ENCODE peak calls at places on chromosome 22, in nine cellular contexts. X is astrocyte of the cerebellum, G is heart left ventricle, Q is fibroblast of villous mesenchyme, Z is GM10248, Y is hepatocyte, J is fibroblast of pulmonary artery, U is spleen, N is tibial nerve. L is an unnamed sample.

GRCh38 chr22:35314161-35314942 is 14.7 kb downstream of the TOM1 start:
- DNase-seq in X (no peak), G (no peak), Q (no peak), Z (no peak), Y (no peak), J (no peak), U (peak), N (no peak), L (no peak)

GRCh38 chr22:36443198-36443770 is 38.2 kb downstream of the TXN2 start:
- DNase-seq in X (no peak), G (no peak), Q (peak), Z (no peak), Y (no peak), J (no peak), U (no peak), N (no peak), L (no peak)

GRCh38 chr22:48104102-48104738 is 1341.8 kb downstream of the TBC1D22A start:
- DNase-seq in X (no peak), G (no peak), Q (no peak), Z (peak), Y (no peak), J (no peak), U (no peak), N (no peak), L (no peak)

GRCh38 chr22:25148149-25148691 is 51.4 kb upstream of the CRYBB3 start:
- DNase-seq in X (no peak), G (no peak), Q (no peak), Z (no peak), Y (peak), J (no peak), U (no peak), N (no peak), L (no peak)

GRCh38 chr22:45473626-45474237 is 29.0 kb upstream of the FBLN1 start:
- DNase-seq in X (no peak), G (peak), Q (peak), Z (no peak), Y (no peak), J (no peak), U (peak), N (no peak), L (no peak)

GRCh38 chr22:49532831-49533802 is 294.6 kb downstream of the BRD1 start:
- DNase-seq in X (no peak), G (no peak), Q (no peak), Z (no peak), Y (peak), J (no peak), U (peak), N (no peak), L (no peak)

GRCh38 chr22:27461470-27461869 is 340.1 kb downstream of the MN1 start:
- DNase-seq in X (peak), G (no peak), Q (peak), Z (no peak), Y (no peak), J (peak), U (no peak), N (no peak), L (no peak)

GRCh38 chr22:36391648-36392047 is 3.9 kb upstream of the MYH9 start:
- DNase-seq in X (no peak), G (no peak), Q (no peak), Z (no peak), Y (no peak), J (no peak), U (no peak), N (no peak), L (no peak)

GRCh38 chr22:49170053-49170452 is 657.6 kb downstream of the BRD1 start:
- DNase-seq in X (no peak), G (no peak), Q (no peak), Z (no peak), Y (no peak), J (no peak), U (no peak), N (no peak), L (no peak)

GRCh38 chr22:26887456-26887855 is 230.1 kb downstream of the MIAT start:
- DNase-seq in X (peak), G (no peak), Q (peak), Z (no peak), Y (peak), J (peak), U (no peak), N (no peak), L (no peak)

GRCh38 chr22:50189849-50190181 is 4.1 kb downstream of the TRABD start:
- DNase-seq in X (no peak), G (no peak), Q (peak), Z (no peak), Y (no peak), J (no peak), U (peak), N (no peak), L (no peak)

GRCh38 chr22:36565686-36566085 is 36.7 kb upstream of the EIF3D start:
- DNase-seq in X (no peak), G (no peak), Q (no peak), Z (no peak), Y (no peak), J (no peak), U (no peak), N (no peak), L (no peak)

GRCh38 chr22:20569059-20570058 is 61.9 kb downstream of the MED15 start:
- DNase-seq in X (peak), G (no peak), Q (peak), Z (no peak), Y (peak), J (peak), U (peak), N (peak), L (peak)

GRCh38 chr22:24588370-24588755 is 4.5 kb downstream of the LRRC75B start:
- DNase-seq in X (no peak), G (no peak), Q (no peak), Z (no peak), Y (no peak), J (no peak), U (no peak), N (peak), L (no peak)

GRCh38 chr22:21657361-21658118 is 8.3 kb upstream of the PPIL2 start:
- DNase-seq in X (no peak), G (peak), Q (peak), Z (peak), Y (peak), J (peak), U (peak), N (no peak), L (no peak)

GRCh38 chr22:25039754-25040153 is 87.2 kb downstream of the KIAA1671 start:
- DNase-seq in X (no peak), G (no peak), Q (no peak), Z (no peak), Y (no peak), J (no peak), U (no peak), N (no peak), L (no peak)

GRCh38 chr22:41048791-41049717 is 43.3 kb upstream of the EP300 start:
- DNase-seq in X (peak), G (peak), Q (peak), Z (no peak), Y (peak), J (peak), U (peak), N (peak), L (no peak)

GRCh38 chr22:28232231-28232630 is 313.2 kb upstream of the PITPNB start:
- DNase-seq in X (no peak), G (no peak), Q (no peak), Z (no peak), Y (no peak), J (no peak), U (no peak), N (no peak), L (no peak)

GRCh38 chr22:19067696-19068348 is 54.4 kb downstream of the DGCR2 start:
- DNase-seq in X (no peak), G (no peak), Q (no peak), Z (no peak), Y (no peak), J (no peak), U (no peak), N (no peak), L (no peak)

GRCh38 chr22:19637405-19638281 is 76.7 kb upstream of the SEPTIN5 start:
- DNase-seq in X (no peak), G (no peak), Q (no peak), Z (no peak), Y (no peak), J (no peak), U (no peak), N (no peak), L (no peak)

GRCh38 chr22:20494978-20495860 is at the start of gene KLHL22:
- DNase-seq in X (no peak), G (peak), Q (peak), Z (no peak), Y (peak), J (no peak), U (no peak), N (no peak), L (no peak)

GRCh38 chr22:45448431-45448830 is 34.9 kb downstream of the RIBC2 start:
- DNase-seq in X (no peak), G (peak), Q (no peak), Z (no peak), Y (no peak), J (peak), U (no peak), N (peak), L (no peak)

GRCh38 chr22:26658671-26659478 is 1.5 kb downstream of the MIAT start:
- DNase-seq in X (peak), G (no peak), Q (peak), Z (peak), Y (peak), J (peak), U (peak), N (no peak), L (peak)

GRCh38 chr22:47094861-47095330 is 332.4 kb downstream of the TBC1D22A start:
- DNase-seq in X (no peak), G (no peak), Q (peak), Z (no peak), Y (no peak), J (no peak), U (no peak), N (no peak), L (no peak)

GRCh38 chr22:48104786-48105185 is 1342.3 kb downstream of the TBC1D22A start:
- DNase-seq in X (no peak), G (no peak), Q (no peak), Z (no peak), Y (no peak), J (no peak), U (no peak), N (no peak), L (no peak)

GRCh38 chr22:36315325-36315724 is 62.4 kb downstream of the APOL1 start:
- DNase-seq in X (no peak), G (no peak), Q (no peak), Z (no peak), Y (no peak), J (no peak), U (no peak), N (no peak), L (no peak)

GRCh38 chr22:45612451-45612901 is 59.2 kb upstream of the ATXN10 start:
- DNase-seq in X (peak), G (peak), Q (peak), Z (no peak), Y (no peak), J (peak), U (no peak), N (peak), L (no peak)

GRCh38 chr22:46402505-46402904 is 67.0 kb downstream of the TRMU start:
- DNase-seq in X (no peak), G (no peak), Q (no peak), Z (no peak), Y (no peak), J (no peak), U (no peak), N (no peak), L (no peak)

GRCh38 chr22:31537019-31537535 is 40.7 kb downstream of the SFI1 start:
- DNase-seq in X (no peak), G (no peak), Q (no peak), Z (peak), Y (peak), J (peak), U (no peak), N (no peak), L (no peak)

DNA sequence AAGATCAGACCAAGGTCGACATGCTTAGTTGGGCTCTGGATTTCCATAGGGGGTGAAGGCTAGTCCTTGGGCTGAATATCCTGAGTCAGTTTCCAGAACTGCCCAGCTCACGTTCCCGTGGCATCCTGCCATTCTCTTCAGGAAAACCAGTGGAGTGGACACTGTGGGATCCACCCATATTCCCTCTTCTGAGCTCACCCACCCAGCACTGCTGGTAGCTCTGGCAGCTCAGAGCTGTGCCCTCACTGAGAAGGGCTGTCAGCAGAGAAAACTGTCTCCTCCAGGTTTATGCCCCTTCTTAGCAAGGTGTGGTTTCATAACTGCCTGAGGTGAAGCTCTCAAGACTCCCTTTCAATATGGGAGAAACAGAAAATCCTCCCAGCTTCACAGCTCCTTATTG is 111.7 kb downstream of the GGTLC2 start:
- DNase-seq in X (no peak), G (no peak), Q (no peak), Z (no peak), Y (no peak), J (no peak), U (no peak), N (no peak), L (no peak)
- TF ChIP-seq CTCF in X (no peak), G (no peak), Q (no peak), Z (no peak), Y (no peak), J (no peak), U (no peak), N (no peak), L (no peak)

DNA sequence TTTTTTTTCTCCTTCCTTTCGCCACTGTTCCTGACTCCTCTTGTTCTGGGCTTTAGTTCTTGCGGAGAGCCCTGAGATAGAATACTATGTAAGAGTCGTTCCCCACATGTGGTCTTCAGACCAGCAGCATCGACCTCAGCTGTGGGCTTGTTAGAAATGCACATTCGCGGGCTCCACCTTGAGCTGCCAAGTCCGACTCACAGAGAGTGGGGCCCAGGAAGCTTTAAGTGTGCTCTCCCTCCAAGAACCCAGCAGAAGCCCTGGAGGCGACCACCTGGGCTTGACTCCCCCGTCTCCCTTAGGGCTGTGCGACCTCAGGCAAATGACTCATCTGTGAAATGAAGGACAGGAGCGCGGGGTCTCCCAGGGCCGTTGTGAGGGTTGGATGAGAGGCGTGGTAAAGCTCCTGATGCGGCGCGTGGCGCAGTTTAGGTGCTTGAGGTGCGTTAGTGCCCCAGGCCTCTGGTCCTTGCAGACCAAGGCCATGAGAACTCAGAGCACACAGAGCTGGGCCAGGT is 18.8 kb downstream of the SAMM50 start:
- DNase-seq in X (no peak), G (no peak), Q (no peak), Z (no peak), Y (no peak), J (no peak), U (peak), N (no peak), L (no peak)
- TF ChIP-seq CTCF in X (no peak), G (no peak), Q (no peak), Z (no peak), Y (no peak), J (no peak), U (no peak), N (no peak), L (no peak)

GRCh38 chr22:17131686-17132085 is 10.5 kb upstream of the TMEM121B start:
- DNase-seq in X (no peak), G (no peak), Q (no peak), Z (no peak), Y (no peak), J (no peak), U (peak), N (no peak), L (no peak)
- TF ChIP-seq CTCF in X (no peak), G (no peak), Q (no peak), Z (no peak), Y (no peak), J (no peak), U (no peak), N (no peak), L (no peak)

GRCh38 chr22:38236786-38237185 is 35.0 kb downstream of the MAFF start:
- DNase-seq in X (no peak), G (no peak), Q (no peak), Z (no peak), Y (no peak), J (no peak), U (no peak), N (no peak), L (no peak)

GRCh38 chr22:38238519-38239051 is 34.2 kb downstream of the TMEM184B start:
- DNase-seq in X (no peak), G (no peak), Q (no peak), Z (no peak), Y (no peak), J (peak), U (no peak), N (no peak), L (no peak)

GRCh38 chr22:38240734-38241252 is 32.0 kb downstream of the TMEM184B start:
- DNase-seq in X (peak), G (no peak), Q (peak), Z (no peak), Y (peak), J (peak), U (no peak), N (no peak), L (no peak)

GRCh38 chr22:38235240-38235850 is 33.6 kb downstream of the MAFF start:
- DNase-seq in X (no peak), G (no peak), Q (no peak), Z (no peak), Y (no peak), J (no peak), U (no peak), N (no peak), L (no peak)

DNA sequence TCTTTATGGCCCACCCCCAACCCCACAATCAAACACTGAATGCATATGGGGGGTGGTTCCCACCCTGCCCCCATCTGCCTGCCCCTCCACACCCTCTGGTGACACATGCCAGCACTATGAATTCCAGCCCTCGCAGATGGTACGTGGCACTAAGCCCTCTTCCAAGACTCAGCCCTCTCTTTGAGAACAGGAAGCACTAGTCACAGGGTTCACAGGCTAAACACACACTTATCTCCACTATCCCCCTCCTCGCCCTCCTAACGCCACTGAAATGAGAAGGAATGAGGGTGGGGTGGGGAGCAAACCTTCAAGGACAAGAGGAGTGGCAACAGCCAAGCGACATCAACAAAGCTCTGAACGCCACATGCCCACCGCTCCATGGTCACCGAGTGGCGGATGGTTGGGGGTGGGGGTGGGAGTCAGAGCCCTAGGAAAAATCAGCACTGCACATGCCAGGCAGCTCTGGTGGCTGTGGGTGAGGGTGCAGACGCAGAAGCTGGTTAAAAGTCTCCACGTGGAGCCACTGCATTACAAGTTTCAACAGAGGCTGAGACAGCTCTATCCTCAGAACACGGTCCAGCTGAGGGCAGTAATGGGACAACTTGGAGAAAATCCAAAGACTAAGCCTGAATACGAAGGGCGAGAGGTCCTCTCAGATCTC is 33.6 kb downstream of the TMEM184B start:
- DNase-seq in X (no peak), G (no peak), Q (peak), Z (no peak), Y (peak), J (peak), U (no peak), N (no peak), L (no peak)
- TF ChIP-seq CTCF in X (peak), G (peak), Q (peak), Z (no peak), Y (peak), J (peak), U (no peak), N (no peak), L (no peak)

L was measured in CD4-positive, alpha-beta T cell.